ENCODE peak calls at places on chromosomes 5 and 9, in five cellular contexts. X, B, T, I and O are unnamed samples.

GRCh38 chr9:4829956-4830355 is 37.2 kb downstream of the RCL1 start:
- DNase-seq in B (no peak), X (no peak), T (no peak), I (no peak), O (no peak)

GRCh38 chr5:67493676-67494075 is 297.1 kb upstream of the CD180 start:
- DNase-seq in X (peak; percentile 14), I (no peak), B (peak; percentile 74), T (no peak), O (peak; percentile 31)

GRCh38 chr5:8770431-8770830 is 775.4 kb downstream of the SEMA5A start:
- DNase-seq in T (no peak), X (no peak), B (no peak), I (no peak), O (no peak)

GRCh38 chr9:5178126-5178805 is 7.2 kb downstream of the INSL6 start:
- DNase-seq in T (no peak), I (no peak), X (no peak), B (no peak), O (no peak)

GRCh38 chr9:128972956-128973355 is 25.5 kb downstream of the NUP188 start:
- DNase-seq in T (no peak), X (no peak), B (no peak), I (no peak), O (no peak)

GRCh38 chr5:140345919-140346347 is 470 bp downstream of the HBEGF start:
- DNase-seq in B (no peak), T (peak; percentile 44), X (peak; percentile 67), I (no peak), O (peak; percentile 77)

GRCh38 chr5:39360483-39361071 is 3.7 kb downstream of the C9 start:
- DNase-seq in I (no peak), B (no peak), X (no peak), T (no peak), O (no peak)

GRCh38 chr9:6715755-6716643 is 41.8 kb upstream of the KDM4C start:
- DNase-seq in X (no peak), I (peak; percentile 40), T (peak; percentile 86), B (no peak), O (no peak)

GRCh38 chr5:51225671-51226419 is 157.4 kb upstream of the ISL1 start:
- DNase-seq in X (no peak), I (no peak), T (peak; percentile 5), B (no peak), O (no peak)

GRCh38 chr5:136033848-136034247 is 5.1 kb downstream of the TGFBI start:
- DNase-seq in X (no peak), I (no peak), T (no peak), B (no peak), O (no peak)

GRCh38 chr9:16422114-16422513 is 448.4 kb downstream of the BNC2 start:
- DNase-seq in T (no peak), X (no peak), I (no peak), B (no peak), O (no peak)

GRCh38 chr5:93145767-93146166 is 435.3 kb downstream of the NR2F1-AS1 start:
- DNase-seq in B (no peak), X (no peak), T (no peak), I (no peak), O (no peak)

GRCh38 chr5:143065185-143065584 is 295.0 kb downstream of the ARHGAP26 start:
- DNase-seq in I (no peak), B (no peak), T (no peak), X (no peak), O (no peak)